ENCODE peak calls at places on chromosomes 4 and X, in four cellular contexts. N is fibroblast of lung, H is GM12865, M is left lung. Y is an unnamed sample.

GRCh38 chr4:106034205-106034604 is 138.9 kb downstream of the NPNT start:
- DNase-seq in N (peak), H (no peak), M (no peak), Y (peak)

GRCh38 chrX:74293343-74293946 is 10.5 kb upstream of the ZCCHC13 start:
- DNase-seq in M (peak), H (peak), N (peak), Y (peak)

GRCh38 chr4:6224725-6225124 is 24.4 kb upstream of the JAKMIP1 start:
- DNase-seq in M (no peak), H (no peak), N (no peak), Y (no peak)

GRCh38 chr4:102246416-102246815 is 98.9 kb downstream of the SLC39A8 start:
- DNase-seq in N (no peak), M (no peak), H (no peak), Y (no peak)

GRCh38 chrX:7163146-7163677 is 15.3 kb upstream of the PUDP start:
- DNase-seq in M (no peak), N (no peak), H (no peak), Y (peak)

GRCh38 chr4:88005086-88005485 is 2.3 kb upstream of the PKD2 start:
- DNase-seq in H (no peak), M (no peak), N (no peak), Y (peak)

GRCh38 chrX:2689773-2690666 is 1.1 kb upstream of the CD99 start:
- DNase-seq in M (no peak), N (no peak), H (no peak), Y (no peak)

GRCh38 chrX:41245641-41246040 is 88.3 kb upstream of the DDX3X start:
- DNase-seq in M (no peak), H (no peak), N (no peak), Y (no peak)

GRCh38 chr4:70746179-70746839 is 24.5 kb downstream of the RUFY3 start:
- DNase-seq in M (no peak), N (peak), H (no peak), Y (peak)

GRCh38 chr4:44157611-44158277 is 290.9 kb downstream of the KCTD8 start:
- DNase-seq in H (no peak), N (peak), M (no peak), Y (peak)

GRCh38 chr4:168781341-168781740 is 228.7 kb downstream of the CBR4 start:
- DNase-seq in H (no peak), N (no peak), M (no peak), Y (no peak)

GRCh38 chr4:122045533-122045932 is 93.7 kb upstream of the TRPC3 start:
- DNase-seq in N (peak), H (no peak), M (no peak), Y (peak)

DNA sequence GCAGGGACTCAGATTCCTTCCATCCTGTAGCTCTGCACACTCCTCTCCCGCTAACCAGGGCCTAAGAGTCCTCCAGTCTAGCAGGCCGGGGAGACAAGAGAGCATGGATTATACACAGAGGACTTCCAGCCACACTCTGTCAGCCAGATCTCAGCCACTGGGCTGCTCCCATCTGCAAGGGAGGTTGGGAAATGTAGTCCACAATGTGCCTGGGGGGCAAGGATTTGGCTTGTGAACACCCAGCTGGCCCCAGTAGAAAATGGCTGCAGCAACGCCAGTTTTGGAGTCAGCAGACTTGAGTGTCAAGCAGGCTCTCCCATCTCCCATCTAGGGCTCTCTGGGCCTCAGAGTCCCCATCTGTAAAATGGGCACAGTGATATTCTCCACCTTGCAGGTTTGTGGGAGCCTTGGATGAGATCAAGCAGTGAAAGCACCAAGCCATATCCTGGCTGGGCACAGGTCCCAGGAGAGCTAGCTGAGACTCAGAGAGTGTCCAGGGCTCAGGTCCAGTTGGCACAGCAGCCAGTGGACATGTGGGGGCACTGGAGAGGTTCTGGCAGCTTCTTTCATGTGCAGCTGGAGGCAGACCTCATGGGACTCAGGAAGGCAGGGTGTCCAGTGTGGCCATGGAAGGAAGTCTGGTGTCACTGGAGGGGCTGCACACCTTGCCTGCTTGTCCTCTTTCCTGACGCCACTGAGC is 14.6 kb downstream of the PSAPL1 start:
- DNase-seq in H (no peak), N (no peak), M (no peak), Y (no peak)
- H3K4me3 ChIP-seq in H (no peak), N (no peak), M (no peak), Y (no peak)

GRCh38 chr4:94641702-94642560 is 115.8 kb upstream of the BMPR1B start:
- DNase-seq in N (peak), H (no peak), M (no peak), Y (peak)
- TF ChIP-seq CTCF in N (no peak), H (no peak), M (no peak), Y (no peak)

GRCh38 chr4:126779446-126780166 is 853.2 kb upstream of the INTU start:
- DNase-seq in M (no peak), N (no peak), H (no peak), Y (peak)
- H3K4me3 ChIP-seq in M (no peak), N (no peak), H (no peak), Y (no peak)

DNA sequence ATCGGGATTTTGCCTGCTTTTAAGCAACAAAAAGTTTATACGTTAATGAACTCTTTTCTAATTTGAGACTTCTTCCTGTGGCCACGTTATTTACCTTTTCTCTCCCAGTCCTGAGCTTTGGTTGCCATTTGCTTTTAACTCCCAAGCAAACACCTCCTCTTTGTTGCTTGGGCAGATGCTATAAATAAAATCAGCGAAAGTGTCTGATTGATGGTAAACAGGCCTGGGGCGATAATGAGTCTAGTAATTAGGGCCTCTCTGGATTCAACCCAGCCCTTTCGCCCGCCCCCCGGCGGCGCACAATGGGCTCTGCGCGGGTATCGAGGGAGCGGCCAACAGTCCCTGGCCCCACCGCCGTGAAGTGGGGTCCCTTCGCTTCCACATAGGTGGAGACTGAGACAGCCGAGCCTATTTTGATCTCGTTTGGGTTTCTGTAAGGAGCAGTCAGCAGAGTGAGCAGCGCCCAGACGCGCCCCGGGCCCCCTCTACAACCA is 791 bp downstream of the CLGN start:
- DNase-seq in N (peak), H (no peak), M (no peak), Y (no peak)
- TF ChIP-seq CTCF in N (peak), H (no peak), M (no peak), Y (no peak)

GRCh38 chr4:74364649-74365491 is at the start of gene EREG:
- DNase-seq in M (peak), N (peak), H (peak), Y (peak)

GRCh38 chr4:74369860-74370259 is 4.9 kb downstream of the EREG start:
- DNase-seq in M (no peak), N (no peak), H (no peak), Y (no peak)

GRCh38 chr4:74365761-74366160 is 816 bp downstream of the EREG start:
- DNase-seq in H (no peak), N (peak), M (peak), Y (peak)

GRCh38 chr4:74367656-74368055 is 2.7 kb downstream of the EREG start:
- DNase-seq in N (no peak), M (no peak), H (no peak), Y (no peak)

DNA sequence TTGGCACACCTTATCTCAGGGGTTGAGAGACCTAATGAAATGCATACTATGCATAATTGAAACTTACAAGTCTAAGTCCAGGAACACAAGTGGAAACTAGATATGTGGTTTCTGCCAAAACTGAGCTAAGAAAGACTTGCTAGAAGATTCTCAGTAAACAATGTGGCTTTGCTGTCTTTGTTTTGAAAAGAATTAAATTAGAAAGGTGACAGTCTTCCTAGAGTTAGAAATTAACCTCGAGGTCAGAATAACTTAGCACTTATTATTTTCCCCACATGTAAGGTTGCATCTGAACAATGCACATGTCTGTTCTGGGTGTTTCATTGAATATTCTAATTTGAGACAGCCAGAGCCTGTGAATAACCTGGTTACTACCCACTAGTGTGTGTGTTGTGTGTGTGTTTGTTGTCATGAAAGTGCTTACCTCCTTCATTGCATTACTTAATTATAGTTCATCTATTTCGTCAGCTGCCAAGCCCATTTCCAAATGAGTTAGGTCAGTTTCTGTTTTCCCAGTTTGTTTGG is 1.5 kb downstream of the EREG start:
- DNase-seq in N (peak), H (peak), M (no peak), Y (no peak)
- H3K4me3 ChIP-seq in N (no peak), H (no peak), M (no peak), Y (peak)

GRCh38 chrX:11678174-11678573 is 12.5 kb upstream of the ARHGAP6 start:
- DNase-seq in M (no peak), H (peak), N (peak), Y (no peak)
- TF ChIP-seq CTCF in M (no peak), H (peak), N (peak), Y (peak)

Y was measured in foreskin fibroblast.